ENCODE peak calls at places on chromosomes 12 and 14, in five cellular contexts. Y, M, F, G and A are unnamed samples.

GRCh38 chr12:12716151-12716844 is 870 bp upstream of the CDKN1B start:
- DNase-seq in Y (no peak), M (peak; percentile 63), F (no peak), G (no peak), A (no peak)

GRCh38 chr12:64053117-64053516 is 169.0 kb downstream of the KICS2 start:
- DNase-seq in Y (no peak), M (no peak), F (no peak), G (no peak), A (no peak)

GRCh38 chr12:64255249-64255648 is 33.2 kb upstream of the KICS2 start:
- DNase-seq in Y (no peak), M (no peak), F (no peak), G (no peak), A (no peak)

GRCh38 chr12:103249614-103250013 is 246.2 kb downstream of the C12orf42 start:
- DNase-seq in Y (no peak), M (no peak), F (no peak), G (no peak), A (no peak)

GRCh38 chr14:78946949-78947348 is 776.8 kb downstream of the NRXN3 start:
- DNase-seq in Y (no peak), M (no peak), F (no peak), G (no peak), A (no peak)

GRCh38 chr12:116958402-116959197 is 47.9 kb downstream of the FBXW8 start:
- DNase-seq in Y (peak; percentile 25), M (no peak), F (no peak), G (no peak), A (no peak)

GRCh38 chr12:107457536-107457935 is 228.1 kb upstream of the PWP1 start:
- DNase-seq in Y (no peak), M (no peak), F (no peak), G (no peak), A (no peak)

GRCh38 chr14:22915886-22916521 is 2.9 kb downstream of the RBM23 start:
- DNase-seq in Y (no peak), M (peak; percentile 74), F (no peak), G (no peak), A (no peak)

GRCh38 chr12:30880813-30881212 is 45.7 kb upstream of the TSPAN11 start:
- DNase-seq in Y (no peak), M (no peak), F (no peak), G (no peak), A (no peak)

GRCh38 chr14:69260979-69261605 is 1.1 kb downstream of the GALNT16 start:
- DNase-seq in Y (peak; percentile 82), M (no peak), F (no peak), G (no peak), A (no peak)

GRCh38 chr14:69261761-69262331 is 1.9 kb downstream of the GALNT16 start:
- DNase-seq in Y (no peak), M (peak; percentile 69), F (no peak), G (no peak), A (peak; percentile 54)

GRCh38 chr14:69263771-69264170 is 3.8 kb downstream of the GALNT16 start:
- DNase-seq in Y (no peak), M (no peak), F (no peak), G (no peak), A (no peak)

GRCh38 chr14:69262516-69262915 is 2.6 kb downstream of the GALNT16 start:
- DNase-seq in Y (no peak), M (no peak), F (no peak), G (no peak), A (no peak)

DNA sequence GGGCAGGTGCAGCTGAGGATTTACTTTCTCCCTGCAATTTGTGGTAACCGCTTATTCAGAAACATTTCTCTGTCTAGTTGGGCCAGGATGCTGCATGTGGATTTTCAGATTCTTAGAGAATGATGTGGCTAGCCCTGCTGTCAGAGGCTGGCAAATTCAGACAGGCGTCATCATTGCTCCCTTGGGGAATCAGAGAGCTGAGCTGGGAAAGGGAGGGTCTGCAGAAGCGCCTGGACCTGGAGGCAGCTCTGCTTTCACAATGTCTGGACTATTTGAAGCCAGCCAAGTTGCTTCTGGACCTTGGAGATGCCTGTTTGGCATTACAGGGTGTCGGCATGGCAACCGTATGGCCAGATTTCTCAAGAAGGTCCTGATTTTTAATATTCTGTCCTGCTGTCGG is 3.4 kb downstream of the GALNT16 start:
- DNase-seq in Y (no peak), M (no peak), F (no peak), G (no peak), A (no peak)
- TF ChIP-seq SUZ12 in Y (no peak), M (no peak), F (no peak), G (no peak), A (no peak)

GRCh38 chr14:91419044-91419397 is 1.4 kb upstream of the CCDC88C start:
- DNase-seq in Y (no peak), M (no peak), F (no peak), G (no peak), A (peak; percentile 47)
- TF ChIP-seq SUZ12 in Y (no peak), M (no peak), F (no peak), G (no peak), A (no peak)

DNA sequence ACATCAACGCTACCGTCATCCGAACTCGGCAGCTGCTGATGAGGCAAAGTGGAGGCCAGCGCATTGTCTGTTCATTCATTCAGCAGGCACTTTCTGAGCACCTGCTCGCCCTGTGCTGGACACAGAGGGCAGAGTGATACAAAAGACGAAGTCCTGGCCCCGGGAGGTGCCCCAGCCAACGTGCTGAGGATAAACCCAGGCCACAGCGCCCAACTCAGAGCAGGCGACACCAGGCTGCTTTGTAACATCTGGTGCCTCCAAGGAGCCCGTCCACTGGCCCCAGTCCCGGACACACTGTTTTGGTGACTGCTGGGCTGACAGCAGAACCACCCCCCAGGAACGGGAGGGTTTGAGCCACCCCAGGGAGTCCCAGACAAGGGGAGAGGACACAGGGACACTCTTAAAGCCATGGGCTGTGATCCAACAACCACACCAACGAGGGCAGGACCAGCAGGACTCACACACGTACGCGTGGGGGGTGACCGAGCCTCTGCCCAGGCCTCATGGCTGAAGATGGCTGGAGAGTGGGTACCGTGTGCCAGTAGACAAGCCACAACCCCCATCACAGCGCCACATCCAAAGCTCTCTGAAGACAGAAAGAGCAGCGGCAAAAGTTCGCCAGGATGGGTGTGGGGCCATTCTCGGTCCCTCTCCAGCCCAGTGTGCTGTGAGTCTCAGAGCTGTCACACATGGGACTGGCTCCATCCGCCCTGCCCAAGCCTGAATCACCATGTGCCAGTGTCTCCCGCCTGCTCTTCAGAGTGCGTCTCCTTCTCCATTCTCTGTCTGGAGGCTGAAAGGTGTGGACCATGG is 5.9 kb downstream of the TMEM179 start:
- DNase-seq in Y (no peak), M (no peak), F (no peak), G (no peak), A (no peak)
- TF ChIP-seq SUZ12 in Y (no peak), M (no peak), F (no peak), G (no peak), A (no peak)

GRCh38 chr14:63205281-63205575 is 985 bp downstream of the RHOJ start:
- DNase-seq in Y (no peak), M (no peak), F (no peak), G (no peak), A (no peak)

GRCh38 chr14:63203015-63203414 is 1.2 kb upstream of the RHOJ start:
- DNase-seq in Y (no peak), M (no peak), F (no peak), G (no peak), A (no peak)

GRCh38 chr14:63203618-63204406 is 431 bp upstream of the RHOJ start:
- DNase-seq in Y (peak; percentile 62), M (peak; percentile 90), F (no peak), G (peak; percentile 9), A (peak; percentile 50)

GRCh38 chr14:63204407-63205280 is at the start of gene RHOJ:
- DNase-seq in Y (no peak), M (no peak), F (no peak), G (no peak), A (peak; percentile 61)

GRCh38 chr14:63205850-63206249 is 1.6 kb downstream of the RHOJ start:
- DNase-seq in Y (no peak), M (no peak), F (no peak), G (no peak), A (no peak)
- TF ChIP-seq SUZ12 in Y (no peak), M (no peak), F (no peak), G (no peak), A (no peak)

GRCh38 chr14:68247867-68248266 is 428.3 kb downstream of the RAD51B start:
- DNase-seq in Y (no peak), M (no peak), F (no peak), G (no peak), A (no peak)

GRCh38 chr14:68245146-68246073 is 425.8 kb downstream of the RAD51B start:
- DNase-seq in Y (no peak), M (no peak), F (no peak), G (no peak), A (no peak)

GRCh38 chr14:68244272-68244975 is 424.8 kb downstream of the RAD51B start:
- DNase-seq in Y (no peak), M (no peak), F (no peak), G (no peak), A (no peak)

GRCh38 chr14:68247281-68247680 is 427.7 kb downstream of the RAD51B start:
- DNase-seq in Y (no peak), M (no peak), F (no peak), G (no peak), A (no peak)

GRCh38 chr14:68246074-68246980 is 426.7 kb downstream of the RAD51B start:
- DNase-seq in Y (no peak), M (no peak), F (no peak), G (no peak), A (no peak)
- TF ChIP-seq SUZ12 in Y (no peak), M (no peak), F (no peak), G (no peak), A (no peak)

DNA sequence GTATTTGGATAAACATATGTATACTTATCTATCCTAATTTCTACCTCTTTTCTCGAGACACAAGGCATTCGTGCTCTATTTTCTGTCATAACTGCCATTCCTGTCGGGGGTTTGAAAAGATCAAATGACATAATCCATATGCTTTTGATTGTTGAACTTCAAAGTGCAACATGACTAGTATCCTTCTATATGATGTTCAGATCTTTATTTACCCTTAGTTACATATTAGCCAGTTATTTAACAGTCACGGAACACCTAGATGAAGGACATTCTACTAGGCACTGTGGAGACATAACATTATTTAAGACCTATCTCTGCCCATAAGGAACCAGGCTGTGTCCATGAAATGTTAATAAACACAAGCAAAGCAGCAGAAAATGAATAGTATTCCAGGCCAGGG is 11.2 kb upstream of the GRIN2B start:
- DNase-seq in Y (no peak), M (peak; percentile 75), F (no peak), G (no peak), A (no peak)
- TF ChIP-seq SUZ12 in Y (no peak), M (no peak), F (no peak), G (no peak), A (no peak)